ENCODE peak calls at places on chromosomes 1 and 21, in eight cellular contexts. V, X, Z, Y, T, C, N and H are unnamed samples. For H3K27me3, the result is how much of the 10 kb centered on the place peaks cover.

GRCh38 chr1:42306977-42307376 is 28.1 kb downstream of the FOXJ3 start:
- DNase-seq in C (no peak), X (no peak), T (no peak), Y (no peak), Z (no peak), V (no peak), N (no peak), H (no peak)

GRCh38 chr1:103560427-103560826 is 11.0 kb upstream of the AMY2B start:
- DNase-seq in Y (no peak), V (no peak), T (no peak), C (no peak), Z (no peak), N (no peak), X (no peak), H (no peak)

GRCh38 chr1:153628638-153629342 is 556 bp downstream of the S100A1 start:
- DNase-seq in C (no peak), N (no peak), Y (no peak), V (no peak), Z (no peak), T (no peak), X (no peak), H (no peak)

GRCh38 chr1:206924549-206925115 is 2.9 kb upstream of the FCMR start:
- DNase-seq in N (no peak), C (no peak), X (no peak), Z (no peak), T (no peak), V (no peak), Y (no peak), H (no peak)

GRCh38 chr1:174942547-174943255 is 57.0 kb upstream of the CACYBP start:
- DNase-seq in V (no peak), N (no peak), Z (no peak), X (no peak), C (no peak), Y (no peak), T (no peak), H (no peak)

GRCh38 chr1:64757213-64757612 is 12.3 kb downstream of the RAVER2 start:
- DNase-seq in V (no peak), Y (no peak), Z (no peak), C (no peak), X (no peak), N (no peak), T (no peak), H (no peak)

GRCh38 chr1:22349302-22350043 is 102.2 kb upstream of the ZBTB40 start:
- DNase-seq in T (no peak), Y (no peak), N (no peak), X (no peak), C (no peak), Z (no peak), V (no peak), H (no peak)

GRCh38 chr1:1198423-1199140 is 7.8 kb downstream of the TNFRSF18 start:
- DNase-seq in X (peak), V (no peak), C (no peak), N (no peak), Z (no peak), Y (no peak), T (no peak), H (no peak)

GRCh38 chr21:45947296-45947695 is 34.3 kb upstream of the COL6A1 start:
- DNase-seq in V (no peak), Z (no peak), N (no peak), X (no peak), C (no peak), T (no peak), Y (peak), H (no peak)

GRCh38 chr1:1539310-1540014 is 962 bp downstream of the TMEM240 start:
- DNase-seq in V (no peak), C (no peak), T (no peak), Z (no peak), Y (no peak), X (no peak), N (no peak), H (no peak)

GRCh38 chr21:39644069-39644468 is 31.3 kb downstream of the B3GALT5 start:
- DNase-seq in Y (no peak), T (no peak), N (no peak), V (no peak), Z (no peak), C (no peak), X (no peak), H (no peak)

GRCh38 chr1:106063510-106063909 is 993.0 kb upstream of the PRMT6 start:
- DNase-seq in T (no peak), Z (no peak), Y (no peak), X (no peak), N (no peak), C (no peak), V (no peak), H (no peak)

GRCh38 chr1:32716312-32717126 is 13.9 kb upstream of the SYNC start:
- DNase-seq in N (peak), Z (no peak), Y (peak), C (peak), V (peak), X (peak), T (peak), H (no peak)

GRCh38 chr1:112344754-112345423 is 51.1 kb upstream of the CTTNBP2NL start:
- DNase-seq in X (no peak), T (no peak), N (no peak), Z (no peak), V (no peak), C (no peak), Y (no peak), H (no peak)

GRCh38 chr1:55337801-55338447 is 122.8 kb upstream of the USP24 start:
- DNase-seq in V (no peak), X (peak), T (no peak), Z (peak), C (no peak), N (peak), Y (no peak), H (no peak)

GRCh38 chr1:184387871-184388670 is 1.2 kb downstream of the C1orf21 start:
- DNase-seq in V (peak), C (no peak), X (no peak), T (peak), Y (no peak), Z (no peak), N (no peak), H (no peak)
- TF ChIP-seq CTCF in V (no peak), C (no peak), X (no peak), T (peak), Y (no peak), Z (no peak), N (no peak), H (no peak)

GRCh38 chr21:38527737-38528136 is 29.5 kb upstream of the ERG start:
- DNase-seq in C (no peak), V (no peak), T (no peak), N (no peak), Y (no peak), Z (no peak), X (no peak), H (no peak)

GRCh38 chr21:38531610-38532009 is 33.3 kb upstream of the ERG start:
- DNase-seq in Z (no peak), Y (no peak), N (no peak), C (no peak), V (no peak), X (no peak), T (no peak), H (no peak)

GRCh38 chr21:38534591-38534990 is 36.3 kb upstream of the ERG start:
- DNase-seq in X (no peak), Z (no peak), Y (no peak), N (no peak), V (no peak), T (no peak), C (no peak), H (no peak)

GRCh38 chr21:38533887-38534286 is 35.6 kb upstream of the ERG start:
- DNase-seq in X (no peak), C (no peak), N (no peak), Z (no peak), Y (no peak), T (no peak), V (no peak), H (no peak)

GRCh38 chr21:38531142-38531541 is 32.9 kb upstream of the ERG start:
- DNase-seq in X (no peak), C (no peak), Z (no peak), Y (no peak), T (no peak), N (no peak), V (no peak), H (no peak)
- H3K27me3 ChIP-seq in X (under half), C (under half), Z (under half), Y (under half), T (under half), N (under half), V (under half), H (under half)

GRCh38 chr21:30391615-30392014 is 4.2 kb upstream of the KRTAP13-1 start:
- DNase-seq in N (no peak), T (no peak), Z (no peak), V (no peak), Y (no peak), C (no peak), X (no peak), H (no peak)
- TF ChIP-seq POLR2AphosphoS5 in N (no peak), T (no peak), Z (no peak), V (no peak), Y (no peak), C (no peak), X (no peak), H (no peak)

GRCh38 chr1:231170875-231171274 is 9.0 kb downstream of the TRIM67 start:
- DNase-seq in V (no peak), C (no peak), X (no peak), Y (no peak), T (no peak), Z (no peak), N (no peak), H (no peak)
- TF ChIP-seq CTCF in V (no peak), C (no peak), X (peak), Y (no peak), T (no peak), Z (no peak), N (peak), H (no peak)

DNA sequence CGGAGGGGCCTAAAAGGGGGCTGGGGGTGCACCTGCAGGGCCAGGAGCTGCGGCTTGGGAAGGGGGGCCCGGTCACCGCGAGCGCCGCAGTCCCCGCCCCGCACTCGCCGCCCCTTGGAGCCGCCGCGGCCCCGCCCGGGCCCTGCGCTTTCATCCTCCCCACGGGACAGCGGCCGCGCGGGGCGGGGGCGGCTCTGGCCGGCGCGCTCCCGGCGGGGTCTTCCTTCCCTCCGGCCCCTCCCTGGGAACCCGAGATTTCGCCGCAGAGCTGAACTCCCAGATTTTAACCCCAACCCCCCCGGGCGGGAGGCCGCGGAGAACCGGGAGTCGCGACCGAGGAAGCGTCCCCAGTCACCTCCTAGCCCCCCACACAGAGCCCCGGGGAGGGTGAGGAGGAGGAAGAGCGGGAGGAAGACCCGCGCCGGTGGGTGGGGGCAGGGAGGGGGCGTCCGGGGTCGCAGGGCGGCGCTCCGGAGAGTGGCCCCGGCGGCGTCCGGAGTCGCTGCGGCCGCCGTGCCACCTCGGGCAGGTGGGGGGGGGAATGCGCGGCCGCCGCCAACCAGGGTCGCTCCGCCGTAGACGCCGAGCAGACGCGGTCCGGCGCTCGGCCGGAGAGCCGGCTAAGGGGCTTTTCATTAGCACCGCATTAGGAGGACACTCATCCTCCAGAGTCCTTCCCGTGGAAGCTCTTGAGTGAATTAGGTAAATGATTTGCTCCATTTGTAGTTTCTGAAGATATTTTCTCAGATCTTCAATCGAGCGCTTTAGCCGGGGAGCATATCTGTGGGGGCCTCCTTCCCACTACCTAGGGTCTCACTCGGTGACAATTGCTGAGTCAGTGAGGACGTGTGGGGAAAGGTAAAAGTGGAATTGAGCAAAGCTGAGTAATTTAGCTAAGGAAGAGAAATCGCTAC is 31.6 kb upstream of the NFIA start:
- DNase-seq in T (peak), N (no peak), Y (no peak), V (peak), C (peak), Z (no peak), X (peak), H (no peak)
- H3K27me3 ChIP-seq in T (under half), N (under half), Y (under half), V (under half), C (under half), Z (under half), X (under half), H (under half)

GRCh38 chr1:226107471-226108460 is 45.2 kb downstream of the H3-3A start:
- DNase-seq in Y (no peak), C (no peak), X (no peak), Z (no peak), N (no peak), V (no peak), T (peak), H (no peak)

GRCh38 chr1:226111109-226111864 is 48.8 kb downstream of the H3-3A start:
- DNase-seq in X (peak), N (no peak), V (no peak), T (no peak), C (no peak), Y (no peak), Z (no peak), H (no peak)

GRCh38 chr1:226110249-226111108 is 48.0 kb downstream of the H3-3A start:
- DNase-seq in Y (peak), Z (peak), X (peak), V (peak), C (no peak), T (peak), N (no peak), H (no peak)

GRCh38 chr1:226109829-226110248 is 47.3 kb downstream of the H3-3A start:
- DNase-seq in N (peak), T (peak), X (peak), Z (no peak), Y (peak), V (peak), C (peak), H (no peak)

DNA sequence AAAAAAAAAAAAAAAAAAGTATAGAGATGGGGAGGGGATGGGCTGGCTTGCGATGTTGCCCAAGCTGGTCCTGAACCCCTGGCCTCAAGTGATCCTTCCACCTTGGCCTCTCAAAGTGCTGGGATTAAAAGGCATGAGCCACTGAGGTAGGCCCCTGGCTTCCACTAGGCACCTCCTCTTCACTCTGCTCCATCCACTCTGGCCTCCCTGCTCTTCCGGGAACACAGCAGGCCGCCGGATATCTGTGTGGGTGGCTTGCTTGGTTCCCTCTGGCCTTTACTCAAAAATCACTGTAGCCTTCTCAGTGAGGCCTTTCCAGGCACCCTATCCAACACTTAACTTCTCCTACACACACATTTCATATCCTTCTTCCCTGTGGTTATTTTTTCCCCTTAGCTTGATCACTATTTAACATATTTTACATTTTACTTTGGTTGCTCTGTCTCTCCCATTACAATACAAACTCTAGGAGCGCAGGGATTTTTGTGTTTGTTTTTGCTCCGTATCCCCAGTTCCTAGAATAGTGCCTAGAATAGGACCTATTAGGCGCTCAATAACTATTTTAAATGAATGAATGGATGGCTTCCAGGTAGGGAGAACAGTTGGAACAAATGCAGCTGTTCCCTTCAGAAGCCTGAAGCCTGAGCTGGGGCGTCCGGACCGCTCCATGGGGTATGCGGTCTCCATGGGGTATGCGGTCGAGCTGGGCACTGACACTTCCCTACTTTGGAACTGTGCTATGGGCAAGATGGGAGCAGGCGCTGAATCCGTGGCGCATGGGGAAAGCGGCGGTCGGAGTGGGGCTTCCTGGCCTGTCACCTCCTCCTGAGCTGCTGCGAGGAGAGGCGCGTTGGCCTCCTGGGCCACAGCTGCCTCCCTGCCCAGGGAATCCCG is 46.7 kb downstream of the H3-3A start:
- DNase-seq in N (no peak), C (no peak), X (no peak), Z (no peak), Y (no peak), T (no peak), V (peak), H (no peak)
- TF ChIP-seq POLR2AphosphoS5 in N (no peak), C (no peak), X (no peak), Z (no peak), Y (peak), T (no peak), V (no peak), H (no peak)